ENCODE peak calls at places on chromosomes 7 and 10, in ten cellular contexts. J is IMR-90, U is tibial artery, P is type B pancreatic cell, C is cardiac muscle cell, F is H9, Y is D721Med, L is upper lobe of right lung, X is mucosa of descending colon, N is esophagus squamous epithelium. V is an unnamed sample.

GRCh38 chr7:88279323-88279722 is 27.4 kb downstream of the STEAP4 start:
- DNase-seq in J (no peak), U (no peak), P (no peak), C (no peak), F (no peak), Y (no peak), L (no peak), X (no peak), N (no peak), V (no peak)

GRCh38 chr7:150855476-150856302 is 3.4 kb downstream of the AOC1 start:
- DNase-seq in J (no peak), U (no peak), P (no peak), C (no peak), F (peak; percentile 10), Y (no peak), L (no peak), X (no peak), N (no peak), V (no peak)

GRCh38 chr10:97427571-97428179 is 1.7 kb downstream of the PGAM1 start:
- DNase-seq in J (peak; percentile 36), U (no peak), P (no peak), C (peak; percentile 52), F (peak; percentile 86), Y (no peak), L (no peak), X (peak; percentile 79), N (no peak), V (peak; percentile 58)

GRCh38 chr7:4650471-4651047 is 31.5 kb upstream of the FOXK1 start:
- DNase-seq in J (peak; percentile 23), U (no peak), P (peak; percentile 75), C (peak; percentile 79), F (peak; percentile 55), Y (no peak), L (no peak), X (no peak), N (no peak), V (no peak)

GRCh38 chr7:83306487-83306886 is 143.8 kb upstream of the PCLO start:
- DNase-seq in J (no peak), U (no peak), P (no peak), C (no peak), F (no peak), Y (no peak), L (no peak), X (no peak), N (no peak), V (no peak)

GRCh38 chr10:408223-408622 is 273.0 kb downstream of the ZMYND11 start:
- DNase-seq in J (no peak), U (no peak), P (no peak), C (no peak), F (no peak), Y (no peak), L (no peak), X (no peak), N (no peak), V (no peak)

GRCh38 chr10:86451604-86451960 is 70.0 kb downstream of the WAPL start:
- DNase-seq in J (no peak), U (no peak), P (no peak), C (no peak), F (no peak), Y (no peak), L (no peak), X (no peak), N (no peak), V (no peak)

GRCh38 chr7:128281605-128282380 is 40.7 kb downstream of the LEP start:
- DNase-seq in J (no peak), U (no peak), P (no peak), C (no peak), F (no peak), Y (no peak), L (peak; percentile 44), X (no peak), N (no peak), V (no peak)

GRCh38 chr7:156234666-156235494 is 405.7 kb upstream of the RNF32 start:
- DNase-seq in J (no peak), U (no peak), P (no peak), C (no peak), F (no peak), Y (no peak), L (no peak), X (no peak), N (no peak), V (no peak)

GRCh38 chr7:34135924-34136323 is 230.6 kb downstream of the BMPER start:
- DNase-seq in J (no peak), U (no peak), P (no peak), C (no peak), F (no peak), Y (no peak), L (no peak), X (no peak), N (no peak), V (no peak)

GRCh38 chr10:74510594-74510993 is 315.8 kb upstream of the KAT6B start:
- DNase-seq in J (no peak), U (no peak), P (no peak), C (no peak), F (no peak), Y (no peak), L (no peak), X (no peak), N (no peak), V (no peak)

GRCh38 chr7:43643842-43644241 is 60.9 kb downstream of the STK17A start:
- DNase-seq in J (no peak), U (no peak), P (no peak), C (no peak), F (no peak), Y (no peak), L (no peak), X (no peak), N (no peak), V (peak; percentile 62)

GRCh38 chr10:86964061-86964846 is 4.0 kb upstream of the ADIRF start:
- DNase-seq in J (no peak), U (no peak), P (peak; percentile 62), C (no peak), F (no peak), Y (no peak), L (no peak), X (no peak), N (no peak), V (no peak)

DNA sequence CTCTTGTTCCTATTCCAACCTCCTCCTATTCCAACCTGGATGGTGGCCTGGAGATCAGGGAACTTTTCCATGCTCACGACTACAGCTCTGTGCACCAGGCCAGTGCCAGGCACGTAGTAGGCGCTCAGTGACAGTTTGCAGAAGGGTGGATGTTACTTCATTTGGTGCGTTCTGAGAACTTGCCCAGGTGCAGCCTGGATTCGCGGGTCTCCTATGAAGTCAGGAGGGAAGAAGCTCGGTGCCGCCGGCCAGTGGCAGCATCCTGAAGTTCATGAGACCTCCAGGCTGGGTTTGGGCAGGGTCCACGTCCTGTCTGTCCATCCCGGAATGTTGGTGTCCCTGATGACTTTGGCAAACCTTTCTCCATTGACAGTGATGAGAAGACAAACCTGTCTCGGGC is 21.3 kb downstream of the LHPP start:
- DNase-seq in J (no peak), U (no peak), P (no peak), C (no peak), F (no peak), Y (no peak), L (no peak), X (no peak), N (no peak), V (no peak)
- TF ChIP-seq CTCF in J (no peak), U (no peak), P (no peak), C (no peak), F (no peak), Y (no peak), L (no peak), X (no peak), N (no peak), V (no peak)

DNA sequence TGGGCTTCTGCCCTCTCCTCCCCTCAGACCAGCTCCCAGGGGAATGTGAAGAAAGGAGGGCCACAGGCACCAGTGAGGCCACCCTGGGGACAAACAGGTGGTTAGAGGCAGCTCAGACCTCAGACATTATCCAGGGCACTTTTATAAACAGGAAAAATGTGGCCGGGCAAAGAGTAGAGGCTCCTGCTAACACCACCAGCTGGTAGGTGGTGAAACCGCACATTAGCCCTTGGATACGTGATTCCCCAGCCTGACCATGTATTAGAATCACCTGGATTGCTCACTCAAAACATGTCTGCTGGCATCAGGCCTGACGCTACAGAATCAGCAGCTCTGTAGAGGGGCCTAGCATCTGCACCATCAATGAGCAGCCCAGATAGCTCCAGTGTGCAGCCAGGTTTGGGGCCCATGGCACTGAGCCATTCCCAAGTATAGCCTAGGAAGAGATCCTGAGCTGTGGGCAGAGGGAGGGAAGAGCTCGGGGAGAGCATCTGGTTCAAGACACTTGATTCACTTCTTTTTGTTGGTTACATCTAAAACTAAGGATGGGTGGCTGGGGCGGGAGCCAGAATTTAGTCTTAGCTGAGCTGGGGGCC is 37.1 kb downstream of the GPR26 start:
- DNase-seq in J (no peak), U (no peak), P (no peak), C (no peak), F (no peak), Y (no peak), L (no peak), X (no peak), N (no peak), V (no peak)
- TF ChIP-seq CTCF in J (no peak), U (no peak), P (no peak), C (no peak), F (peak; percentile 33), Y (no peak), L (no peak), X (no peak), N (no peak), V (no peak)

DNA sequence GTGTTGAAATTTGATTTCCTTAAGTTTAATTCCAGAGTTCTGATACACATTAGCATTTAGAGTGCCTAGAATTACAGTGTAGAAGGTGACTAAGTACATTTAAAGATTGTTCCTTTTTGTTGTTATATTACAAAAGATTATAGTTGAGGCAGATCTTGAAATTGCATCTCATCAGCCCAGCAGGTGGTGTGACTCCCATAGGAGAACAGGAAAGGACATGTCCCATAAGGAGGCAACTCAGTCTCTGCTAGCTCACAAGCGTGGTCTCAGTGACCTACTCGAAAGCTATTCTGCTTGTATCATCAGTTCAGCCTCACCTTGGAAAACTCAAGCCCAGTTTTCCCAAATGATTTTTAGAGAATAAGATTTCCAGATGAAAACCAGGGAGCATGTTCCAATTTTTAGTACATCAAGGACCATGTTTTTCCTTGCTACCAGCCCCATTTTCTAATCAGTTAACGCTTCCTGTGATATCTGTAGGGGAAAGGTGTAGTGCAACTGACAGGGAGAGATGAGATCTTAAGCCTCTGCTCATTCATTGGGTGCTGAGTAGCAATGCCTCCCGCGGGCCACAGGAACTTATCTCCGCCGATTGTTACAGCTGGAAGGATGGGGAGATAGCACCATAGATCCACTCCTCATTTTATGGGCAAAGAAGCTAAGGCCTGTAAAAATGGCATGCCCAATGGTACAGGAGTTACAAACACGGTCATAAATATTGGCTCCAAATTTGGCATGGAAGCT is 1.1 kb upstream of the GNAI1 start:
- DNase-seq in J (peak; percentile 50), U (no peak), P (no peak), C (no peak), F (no peak), Y (no peak), L (no peak), X (no peak), N (no peak), V (no peak)
- TF ChIP-seq CTCF in J (peak; percentile 42), U (no peak), P (no peak), C (no peak), F (no peak), Y (no peak), L (no peak), X (no peak), N (no peak), V (no peak)

DNA sequence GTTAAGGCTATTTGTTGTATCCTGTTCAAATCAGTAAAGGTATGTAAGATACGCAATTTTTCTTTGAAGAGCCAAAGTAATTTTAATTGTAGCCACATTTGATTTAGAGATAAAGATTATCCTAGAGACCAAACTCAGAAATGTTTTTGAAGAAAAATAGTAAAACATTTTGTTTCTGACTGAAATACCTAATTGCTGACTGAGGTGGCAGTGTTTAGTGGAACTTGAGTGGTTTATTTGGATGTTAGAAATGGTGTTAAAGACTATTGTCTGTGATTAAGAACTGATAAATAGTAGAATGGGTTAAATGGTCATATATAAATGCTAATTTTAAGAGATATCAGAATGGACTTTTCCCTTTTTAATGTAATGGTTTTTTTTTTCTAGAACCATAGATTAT is 15.3 kb downstream of the EDRF1 start:
- DNase-seq in J (no peak), U (no peak), P (no peak), C (no peak), F (no peak), Y (no peak), L (no peak), X (no peak), N (no peak), V (no peak)
- TF ChIP-seq CTCF in J (peak; percentile 8), U (no peak), P (peak; percentile 52), C (no peak), F (peak; percentile 40), Y (no peak), L (no peak), X (no peak), N (no peak), V (no peak)

V was measured in activated CD8-positive, alpha-beta T cell treated with anti-CD3 and anti-CD28 coated beads for 36 hours.